ENCODE peak calls at places on chromosomes 11 and 22, in seven cellular contexts. O, H, E, W, T, S and V are unnamed samples.

GRCh38 chr22:43592470-43592869 is 180.7 kb downstream of the MPPED1 start:
- DNase-seq in W (no peak), H (no peak), O (no peak), E (peak; percentile 1), T (no peak), S (peak; percentile 2), V (no peak)

GRCh38 chr11:1307163-1307870 is 2.1 kb downstream of the TOLLIP start:
- DNase-seq in H (no peak), E (no peak), O (no peak), S (no peak), T (no peak), W (no peak), V (peak; percentile 68)

GRCh38 chr22:20520093-20520511 is 12.7 kb downstream of the MED15 start:
- DNase-seq in W (no peak), E (no peak), T (no peak), S (peak; percentile 82), O (peak; percentile 57), H (no peak), V (no peak)

GRCh38 chr22:42959472-42960145 is 55.3 kb downstream of the PACSIN2 start:
- DNase-seq in E (peak; percentile 79), S (peak; percentile 88), O (peak; percentile 77), H (peak; percentile 67), T (peak; percentile 78), W (peak; percentile 92), V (peak; percentile 79)

GRCh38 chr11:112498701-112499100 is 238.0 kb upstream of the PLET1 start:
- DNase-seq in H (no peak), T (no peak), S (no peak), W (no peak), O (no peak), E (no peak), V (no peak)

GRCh38 chr11:119115484-119116234 is 5.7 kb upstream of the HINFP start:
- DNase-seq in S (no peak), E (no peak), T (no peak), H (peak; percentile 65), W (no peak), O (peak; percentile 54), V (no peak)

GRCh38 chr22:49290711-49291110 is 537.0 kb downstream of the BRD1 start:
- DNase-seq in O (no peak), W (no peak), T (no peak), S (no peak), H (no peak), E (no peak), V (no peak)

GRCh38 chr11:32829157-32829679 is 509 bp upstream of the PRRG4 start:
- DNase-seq in S (no peak), E (no peak), H (no peak), O (no peak), T (no peak), W (no peak), V (no peak)

GRCh38 chr11:39174965-39175364 is 2284.5 kb downstream of the LRRC4C start:
- DNase-seq in O (no peak), E (no peak), W (no peak), S (no peak), T (no peak), H (no peak), V (no peak)

GRCh38 chr11:88507771-88508557 is 170.4 kb upstream of the CTSC start:
- DNase-seq in H (no peak), S (no peak), O (no peak), T (no peak), W (no peak), E (no peak), V (no peak)

GRCh38 chr11:58914821-58915543 is 24.3 kb upstream of the GLYATL1 start:
- DNase-seq in T (no peak), W (no peak), S (peak; percentile 24), O (no peak), E (no peak), H (no peak), V (no peak)

GRCh38 chr11:44208976-44209603 is 100.8 kb downstream of the ALX4 start:
- DNase-seq in W (peak; percentile 10), H (no peak), E (no peak), O (no peak), T (no peak), S (peak; percentile 43), V (no peak)

GRCh38 chr11:43545610-43546009 is 134.9 kb upstream of the HSD17B12 start:
- DNase-seq in O (no peak), S (no peak), E (no peak), W (no peak), H (no peak), T (no peak), V (no peak)

GRCh38 chr11:119426142-119426541 is 3.2 kb upstream of the THY1 start:
- DNase-seq in O (no peak), S (no peak), W (no peak), T (no peak), E (no peak), H (no peak), V (no peak)

GRCh38 chr22:45584621-45585436 is 82.1 kb downstream of the FBLN1 start:
- DNase-seq in O (no peak), H (no peak), E (no peak), S (peak; percentile 21), W (no peak), T (no peak), V (peak; percentile 69)

GRCh38 chr11:1679881-1680280 is 17.1 kb upstream of the KRTAP5-6 start:
- DNase-seq in E (no peak), T (no peak), O (no peak), H (no peak), W (no peak), S (no peak), V (no peak)

GRCh38 chr11:131671764-131672163 is 301.3 kb downstream of the NTM start:
- DNase-seq in E (no peak), H (no peak), S (no peak), T (no peak), O (no peak), W (no peak), V (no peak)

GRCh38 chr11:2644844-2645778 is 54.7 kb downstream of the KCNQ1OT1 start:
- DNase-seq in S (no peak), E (no peak), T (no peak), H (no peak), W (no peak), O (no peak), V (no peak)

GRCh38 chr11:1480555-1481482 is 5.8 kb downstream of the MOB2 start:
- DNase-seq in E (no peak), S (no peak), H (peak; percentile 23), T (no peak), O (no peak), W (no peak), V (no peak)

GRCh38 chr11:100682247-100682969 is 4.7 kb upstream of the ARHGAP42 start:
- DNase-seq in S (peak; percentile 46), H (no peak), T (no peak), E (peak; percentile 45), O (no peak), W (no peak), V (peak; percentile 5)

DNA sequence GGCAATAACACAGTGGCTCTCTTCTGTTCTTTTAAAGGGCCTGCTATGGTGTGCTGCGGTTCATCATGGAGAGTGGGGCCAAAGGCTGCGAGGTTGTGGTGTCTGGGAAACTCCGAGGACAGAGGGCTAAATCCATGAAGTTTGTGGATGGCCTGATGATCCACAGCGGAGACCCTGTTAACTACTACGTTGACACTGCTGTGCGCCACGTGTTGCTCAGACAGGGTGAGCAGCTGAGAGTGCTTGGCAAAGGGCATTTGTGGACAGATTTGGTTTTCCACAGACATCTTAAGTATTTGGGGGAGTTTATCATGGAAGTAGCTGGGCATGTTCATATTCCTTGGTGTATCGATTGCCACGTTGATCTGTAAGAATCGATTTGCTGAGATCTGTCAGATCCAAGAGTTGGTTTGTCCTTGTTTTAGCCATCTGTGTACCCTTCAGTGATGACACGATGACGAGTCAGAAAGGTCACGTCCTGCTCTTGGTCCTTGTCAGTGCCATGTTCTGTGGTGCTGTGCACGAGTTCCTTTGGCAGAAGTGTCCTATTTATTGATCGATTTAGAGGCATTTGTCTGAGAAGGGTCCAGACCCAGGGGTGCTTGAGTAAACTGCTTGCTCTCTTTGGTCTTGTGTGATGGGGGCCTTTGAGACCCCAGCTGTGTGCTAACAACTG is 4.8 kb downstream of the RPS3 start:
- DNase-seq in W (no peak), E (no peak), S (no peak), T (no peak), H (no peak), O (no peak), V (no peak)
- TF ChIP-seq POLR2A in W (no peak), E (no peak), S (no peak), T (no peak), H (no peak), O (no peak), V (peak; percentile 23)

GRCh38 chr11:72793452-72794367 is at the start of gene STARD10:
- DNase-seq in H (peak; percentile 97), E (peak; percentile 94), O (peak; percentile 96), T (peak; percentile 97), W (peak; percentile 90), S (peak; percentile 94), V (peak; percentile 98)
- TF ChIP-seq CTCF in H (peak; percentile 100), E (peak; percentile 95), O (peak; percentile 100), T (peak; percentile 99), W (peak; percentile 95), S (peak; percentile 88), V (peak; percentile 89)

GRCh38 chr11:3840289-3840869 is 380 bp downstream of the RHOG start:
- DNase-seq in S (no peak), E (no peak), T (no peak), O (no peak), H (no peak), W (no peak), V (peak; percentile 70)

GRCh38 chr11:3838504-3838903 is 2.3 kb downstream of the RHOG start:
- DNase-seq in T (no peak), O (no peak), E (no peak), W (no peak), H (no peak), S (no peak), V (peak; percentile 59)

GRCh38 chr11:3840870-3841425 is at the start of gene RHOG:
- DNase-seq in O (peak; percentile 84), T (peak; percentile 81), S (peak; percentile 76), W (peak; percentile 35), H (peak; percentile 92), E (peak; percentile 87), V (no peak)

GRCh38 chr11:3837793-3838192 is 3.0 kb downstream of the RHOG start:
- DNase-seq in O (peak; percentile 45), E (no peak), W (no peak), T (peak; percentile 36), H (peak; percentile 68), S (no peak), V (peak; percentile 97)

GRCh38 chr11:3841426-3842304 is 906 bp upstream of the RHOG start:
- DNase-seq in O (peak; percentile 80), E (peak; percentile 93), H (peak; percentile 87), T (peak; percentile 89), S (peak; percentile 82), W (peak; percentile 79), V (peak; percentile 98)
- TF ChIP-seq POLR2A in O (no peak), E (peak; percentile 42), H (peak; percentile 44), T (no peak), S (peak; percentile 57), W (no peak), V (no peak)

GRCh38 chr11:124971810-124972209 is 17.8 kb downstream of the CCDC15 start:
- DNase-seq in T (no peak), S (peak; percentile 7), E (no peak), H (no peak), W (no peak), O (no peak), V (no peak)

DNA sequence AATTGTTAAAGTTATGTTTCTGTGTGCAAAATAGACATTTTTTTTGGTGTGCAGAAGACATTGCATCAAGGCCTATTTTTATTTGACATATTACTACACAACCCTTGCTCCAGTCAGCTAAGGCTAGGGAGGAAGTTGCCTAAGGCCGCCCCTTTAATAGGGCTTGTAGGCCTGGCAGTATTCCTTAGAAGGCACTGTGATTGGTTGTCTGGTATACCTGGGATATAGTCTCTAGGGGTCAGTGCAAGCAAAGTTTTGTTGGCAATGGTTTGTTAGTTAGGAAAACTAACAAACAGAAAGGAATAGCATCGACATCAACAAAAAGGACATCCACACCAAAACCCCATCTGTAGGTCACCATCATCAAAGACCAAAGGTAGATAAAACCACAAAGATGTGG is 16.9 kb downstream of the CCDC15 start:
- DNase-seq in S (peak; percentile 35), W (peak; percentile 27), E (peak; percentile 32), O (no peak), H (no peak), T (no peak), V (peak; percentile 51)
- TF ChIP-seq CTCF in S (no peak), W (peak; percentile 55), E (no peak), O (no peak), H (no peak), T (no peak), V (no peak)